ENCODE peak calls at places on chromosomes 13 and 19, in five cellular contexts. C is stimulated activated CD4-positive, alpha-beta T cell treated with anti-CD3 and anti-CD28 coated beads, Interleukin-4, amount 100 ng/mL, for 4 hours; M is ascending aorta; U is HTR-8/SVneo; B is caudate nucleus. R is an unnamed sample.

GRCh38 chr19:2998642-2999041 is 21.3 kb downstream of the TLE6 start:
- DNase-seq in C (no peak), M (no peak), U (no peak), B (no peak), R (no peak)

GRCh38 chr13:84571264-84571663 is 689.0 kb upstream of the SLITRK1 start:
- DNase-seq in C (no peak), M (no peak), U (no peak), B (no peak), R (peak)

GRCh38 chr19:18848860-18849661 is 17.3 kb downstream of the UPF1 start:
- DNase-seq in C (no peak), M (peak), U (no peak), B (no peak), R (no peak)

GRCh38 chr19:45395524-45396388 is 9.1 kb downstream of the PPP1R13L start:
- DNase-seq in C (no peak), M (no peak), U (no peak), B (no peak), R (no peak)

GRCh38 chr19:13797870-13798269 is 2.6 kb downstream of the ZSWIM4 start:
- DNase-seq in C (no peak), M (peak), U (no peak), B (no peak), R (peak)

GRCh38 chr19:8461891-8462290 is 17.1 kb downstream of the HNRNPM start:
- DNase-seq in C (no peak), M (no peak), U (no peak), B (no peak), R (no peak)

GRCh38 chr19:30069535-30070197 is 127.6 kb downstream of the URI1 start:
- DNase-seq in C (no peak), M (peak), U (no peak), B (no peak), R (no peak)

GRCh38 chr19:8451885-8452284 is 7.1 kb downstream of the HNRNPM start:
- DNase-seq in C (no peak), M (no peak), U (no peak), B (no peak), R (peak)

GRCh38 chr19:947707-948533 is 22.1 kb downstream of the ARID3A start:
- DNase-seq in C (no peak), M (peak), U (no peak), B (no peak), R (no peak)

GRCh38 chr19:41420101-41420880 is 6.9 kb downstream of the B3GNT8 start:
- DNase-seq in C (no peak), M (no peak), U (no peak), B (no peak), R (no peak)

GRCh38 chr19:51097166-51097736 is 11.0 kb downstream of the CTU1 start:
- DNase-seq in C (peak), M (no peak), U (peak), B (no peak), R (peak)

GRCh38 chr13:19860884-19861655 is 2.4 kb downstream of the ZMYM5 start:
- DNase-seq in C (no peak), M (peak), U (no peak), B (no peak), R (peak)

GRCh38 chr19:6723108-6723618 is 2.7 kb upstream of the C3 start:
- DNase-seq in C (no peak), M (no peak), U (peak), B (no peak), R (no peak)